ENCODE peak calls at places on chromosome 15, in four cellular contexts. I is brain microvascular endothelial cell, T is GM12891, G is WTC11. C is an unnamed sample.
A peak's percentile ranks its signal among the peaks of the same experiment; 100 is the strongest.

GRCh38 chr15:80929225-80929624 is 60.4 kb downstream of the MESD start:
- DNase-seq in I (peak; percentile 46), G (no peak), T (no peak), C (no peak)

GRCh38 chr15:82804575-82804949 is 1.3 kb downstream of the FSD2 start:
- DNase-seq in G (no peak), T (no peak), I (no peak), C (no peak)

GRCh38 chr15:83850015-83850414 is 196.1 kb downstream of the ADAMTSL3 start:
- DNase-seq in I (no peak), G (no peak), T (no peak), C (no peak)

GRCh38 chr15:34709866-34710265 is 44.9 kb downstream of the GJD2 start:
- DNase-seq in G (no peak), T (no peak), I (no peak), C (no peak)

GRCh38 chr15:91866371-91866905 is 12.9 kb downstream of the SLCO3A1 start:
- DNase-seq in I (no peak), G (no peak), T (no peak), C (no peak)

GRCh38 chr15:85760531-85761371 is 34.0 kb downstream of the KLHL25 start:
- DNase-seq in G (no peak), I (no peak), T (no peak), C (no peak)

GRCh38 chr15:101167791-101168462 is 83.9 kb downstream of the CHSY1 start:
- DNase-seq in G (no peak), T (peak; percentile 43), I (peak; percentile 93), C (no peak)

GRCh38 chr15:51401872-51402517 is 60.5 kb downstream of the GLDN start:
- DNase-seq in I (peak; percentile 40), G (peak; percentile 76), T (peak; percentile 29), C (peak; percentile 80)

GRCh38 chr15:68292967-68293366 is 15.4 kb downstream of the FEM1B start:
- DNase-seq in I (no peak), T (no peak), G (no peak), C (no peak)

GRCh38 chr15:47987908-47988532 is 132.8 kb upstream of the SLC24A5 start:
- DNase-seq in I (peak; percentile 69), T (peak; percentile 16), G (no peak), C (peak; percentile 50)

GRCh38 chr15:77081971-77082370 is 11.1 kb upstream of the TSPAN3 start:
- DNase-seq in G (no peak), T (no peak), I (no peak), C (no peak)

GRCh38 chr15:66423149-66423548 is 36.4 kb downstream of the MAP2K1 start:
- DNase-seq in T (no peak), G (no peak), I (no peak), C (no peak)

GRCh38 chr15:73324496-73325170 is 44.1 kb downstream of the HCN4 start:
- DNase-seq in I (no peak), G (no peak), T (no peak), C (no peak)

GRCh38 chr15:48424076-48424475 is 92.8 kb downstream of the DUT start:
- DNase-seq in G (no peak), I (no peak), T (no peak), C (no peak)

GRCh38 chr15:92159906-92160841 is 233.5 kb upstream of the ST8SIA2 start:
- DNase-seq in I (no peak), G (peak; percentile 49), T (no peak), C (no peak)

GRCh38 chr15:89333011-89333860 is 1.4 kb downstream of the POLG start:
- DNase-seq in T (no peak), G (peak; percentile 38), I (no peak), C (no peak)

GRCh38 chr15:70301396-70301795 is 203.7 kb upstream of the TLE3 start:
- DNase-seq in G (no peak), I (no peak), T (no peak), C (no peak)

GRCh38 chr15:77599899-77600298 is 32.8 kb downstream of the LINGO1 start:
- DNase-seq in I (peak; percentile 26), T (no peak), G (peak; percentile 53), C (peak; percentile 83)

GRCh38 chr15:66288796-66289195 is 4.6 kb upstream of the DIS3L start:
- DNase-seq in G (no peak), I (peak; percentile 13), T (no peak), C (no peak)

GRCh38 chr15:99956820-99957641 is 223.8 kb upstream of the LYSMD4 start:
- DNase-seq in I (no peak), T (no peak), G (no peak), C (peak; percentile 1)

GRCh38 chr15:41501191-41501917 is 7.7 kb downstream of the ITPKA start:
- DNase-seq in T (peak; percentile 54), G (peak; percentile 56), I (no peak), C (peak; percentile 52)

GRCh38 chr15:80701676-80702311 is 6.7 kb downstream of the ABHD17C start:
- DNase-seq in G (no peak), I (no peak), T (no peak), C (no peak)

GRCh38 chr15:78831229-78832207 is 20.3 kb upstream of the ADAMTS7 start:
- DNase-seq in I (no peak), G (no peak), T (no peak), C (peak; percentile 46)

GRCh38 chr15:32041294-32041693 is 11.0 kb downstream of the CHRNA7 start:
- DNase-seq in I (no peak), T (no peak), G (peak; percentile 34), C (no peak)

GRCh38 chr15:67801142-67801541 is 24.2 kb upstream of the SKOR1 start:
- DNase-seq in G (no peak), I (no peak), T (no peak), C (no peak)

GRCh38 chr15:76208786-76209424 is 102.4 kb downstream of the ETFA start:
- DNase-seq in T (no peak), G (no peak), I (no peak), C (no peak)

GRCh38 chr15:91942676-91943417 is 89.3 kb downstream of the SLCO3A1 start:
- DNase-seq in T (no peak), I (peak; percentile 19), G (no peak), C (no peak)

GRCh38 chr15:78641876-78642275 is 866 bp upstream of the CHRNB4 start:
- DNase-seq in I (no peak), G (no peak), T (no peak), C (no peak)

GRCh38 chr15:40931300-40932142 is 2.4 kb downstream of the DLL4 start:
- DNase-seq in T (no peak), I (no peak), G (no peak), C (no peak)

GRCh38 chr15:84828433-84828908 is 11.3 kb downstream of the ALPK3 start:
- DNase-seq in T (no peak), G (no peak), I (no peak), C (no peak)

GRCh38 chr15:55789066-55789660 is 46.2 kb upstream of the PRTG start:
- DNase-seq in T (no peak), G (peak; percentile 81), I (no peak), C (peak; percentile 66)

GRCh38 chr15:62607643-62608042 is 434.9 kb upstream of the TPM1 start:
- DNase-seq in G (no peak), I (peak; percentile 43), T (no peak), C (no peak)

GRCh38 chr15:85439996-85440395 is 59.6 kb downstream of the AKAP13 start:
- DNase-seq in T (no peak), G (no peak), I (no peak), C (no peak)

GRCh38 chr15:29675791-29676301 is 146.4 kb downstream of the TJP1 start:
- DNase-seq in T (no peak), G (peak; percentile 33), I (no peak), C (peak; percentile 50)